ENCODE peak calls at places on chromosomes 5 and 9, in nine cellular contexts. P is stimulated activated CD4-positive, alpha-beta T cell treated with anti-CD3 and anti-CD28 coated beads, Interleukin-2, amount 100 ng/mL, for 48 hours; S is astrocyte of the hippocampus; M is AG10803; D is HFFc6; I is nephron progenitor cell; K is amniotic stem cell; G is stimulated activated naive CD4-positive, alpha-beta T cell; Z is HEK293T. V is an unnamed sample.

GRCh38 chr9:91159664-91160121 is 202.0 kb downstream of the AUH start:
- DNase-seq in P (no peak), S (no peak), M (no peak), D (no peak), I (no peak), K (no peak), G (no peak), Z (no peak), V (no peak)

GRCh38 chr5:159419567-159419966 is 89.3 kb upstream of the IL12B start:
- DNase-seq in P (no peak), S (no peak), M (no peak), D (no peak), I (no peak), K (no peak), G (no peak), Z (no peak), V (peak; percentile 26)

GRCh38 chr5:140160432-140160831 is 14.6 kb upstream of the CYSTM1 start:
- DNase-seq in P (no peak), S (no peak), M (no peak), D (no peak), I (no peak), K (no peak), G (no peak), Z (no peak), V (no peak)

GRCh38 chr5:93311825-93312224 is 269.2 kb downstream of the NR2F1-AS1 start:
- DNase-seq in P (no peak), S (no peak), M (no peak), D (no peak), I (no peak), K (no peak), G (no peak), Z (no peak), V (no peak)

GRCh38 chr5:71907001-71907564 is 188.0 kb downstream of the CARTPT start:
- DNase-seq in P (no peak), S (no peak), M (no peak), D (no peak), I (no peak), K (no peak), G (no peak), Z (no peak), V (no peak)

GRCh38 chr9:13279284-13280162 is at the start of gene MPDZ:
- DNase-seq in P (no peak), S (peak; percentile 90), M (peak; percentile 63), D (peak; percentile 46), I (peak; percentile 81), K (no peak), G (no peak), Z (peak; percentile 65), V (peak; percentile 60)

GRCh38 chr9:99105152-99106043 is 485 bp downstream of the TGFBR1 start:
- DNase-seq in P (peak; percentile 30), S (peak; percentile 90), M (peak; percentile 85), D (peak; percentile 64), I (peak; percentile 74), K (peak; percentile 65), G (peak; percentile 33), Z (peak; percentile 58), V (peak; percentile 80)

GRCh38 chr5:52481216-52481615 is 306.5 kb upstream of the ITGA1 start:
- DNase-seq in P (no peak), S (no peak), M (peak; percentile 0), D (no peak), I (no peak), K (no peak), G (no peak), Z (no peak), V (no peak)

GRCh38 chr5:38265546-38266179 is 7.3 kb downstream of the EGFLAM start:
- DNase-seq in P (peak; percentile 64), S (peak; percentile 83), M (peak; percentile 50), D (peak; percentile 42), I (peak; percentile 88), K (peak; percentile 8), G (peak; percentile 11), Z (peak; percentile 67), V (peak; percentile 55)

GRCh38 chr9:119412399-119412798 is 43.2 kb upstream of the BRINP1 start:
- DNase-seq in P (no peak), S (no peak), M (no peak), D (no peak), I (no peak), K (no peak), G (no peak), Z (no peak), V (peak; percentile 2)

GRCh38 chr9:117409321-117409720 is 5.5 kb downstream of the ASTN2 start:
- DNase-seq in P (no peak), S (peak; percentile 5), M (no peak), D (no peak), I (no peak), K (no peak), G (no peak), Z (no peak), V (no peak)

GRCh38 chr5:114940709-114941108 is 229.0 kb downstream of the TRIM36 start:
- DNase-seq in P (no peak), S (no peak), M (no peak), D (no peak), I (no peak), K (no peak), G (no peak), Z (no peak), V (no peak)

GRCh38 chr5:173396311-173396993 is 68.2 kb upstream of the STC2 start:
- DNase-seq in P (no peak), S (no peak), M (peak; percentile 11), D (no peak), I (peak; percentile 30), K (no peak), G (no peak), Z (peak; percentile 59), V (no peak)

GRCh38 chr9:65437724-65438123 is 152.7 kb upstream of the FOXD4L5 start:
- DNase-seq in P (no peak), S (no peak), M (no peak), D (no peak), I (no peak), K (no peak), G (no peak), Z (no peak), V (no peak)

GRCh38 chr5:32223972-32224608 is 50.0 kb upstream of the GOLPH3 start:
- DNase-seq in P (no peak), S (peak; percentile 83), M (peak; percentile 88), D (peak; percentile 72), I (no peak), K (peak; percentile 37), G (no peak), Z (no peak), V (peak; percentile 89)

GRCh38 chr5:153552886-153553285 is 62.4 kb downstream of the GRIA1 start:
- DNase-seq in P (no peak), S (peak; percentile 52), M (peak; percentile 71), D (peak; percentile 23), I (no peak), K (no peak), G (no peak), Z (no peak), V (peak; percentile 55)

GRCh38 chr5:74367931-74368330 is 272.6 kb downstream of the ENC1 start:
- DNase-seq in P (no peak), S (no peak), M (no peak), D (no peak), I (no peak), K (no peak), G (no peak), Z (no peak), V (no peak)